ENCODE peak calls at places on chromosomes 16 and 17, in six cellular contexts. One of them, this sample, is unnamed.

GRCh38 chr16:84680165-84680842 is 19.5 kb upstream of the USP10 start:
- DNase-seq in astrocyte of the spinal cord: no peak
- DNase-seq in mucosa of descending colon: no peak
- DNase-seq in cardiac fibroblast: no peak
- DNase-seq in ascending aorta: no peak
- DNase-seq in brain microvascular endothelial cell: no peak
- DNase-seq in this sample: no peak

GRCh38 chr17:50764860-50765259 is 2.5 kb downstream of the ANKRD40CL start:
- DNase-seq in brain microvascular endothelial cell: no peak
- DNase-seq in astrocyte of the spinal cord: no peak
- DNase-seq in ascending aorta: no peak
- DNase-seq in mucosa of descending colon: no peak
- DNase-seq in cardiac fibroblast: no peak
- DNase-seq in this sample: no peak

GRCh38 chr17:33205552-33205951 is 87.5 kb downstream of the ASIC2 start:
- DNase-seq in ascending aorta: no peak
- DNase-seq in brain microvascular endothelial cell: no peak
- DNase-seq in mucosa of descending colon: no peak
- DNase-seq in astrocyte of the spinal cord: no peak
- DNase-seq in cardiac fibroblast: no peak
- DNase-seq in this sample: no peak

GRCh38 chr17:49190932-49191331 is 19.4 kb downstream of the GNGT2 start:
- DNase-seq in ascending aorta: no peak
- DNase-seq in brain microvascular endothelial cell: no peak
- DNase-seq in mucosa of descending colon: no peak
- DNase-seq in astrocyte of the spinal cord: no peak
- DNase-seq in cardiac fibroblast: no peak
- DNase-seq in this sample: no peak

GRCh38 chr17:322006-322780 is 30.4 kb downstream of the RPH3AL start:
- DNase-seq in ascending aorta: no peak
- DNase-seq in cardiac fibroblast: no peak
- DNase-seq in astrocyte of the spinal cord: no peak
- DNase-seq in mucosa of descending colon: no peak
- DNase-seq in brain microvascular endothelial cell: no peak
- DNase-seq in this sample: no peak

GRCh38 chr16:47927330-47927729 is 228.5 kb downstream of the ABCC12 start:
- DNase-seq in ascending aorta: no peak
- DNase-seq in astrocyte of the spinal cord: peak; percentile 42
- DNase-seq in cardiac fibroblast: peak; percentile 22
- DNase-seq in mucosa of descending colon: no peak
- DNase-seq in brain microvascular endothelial cell: no peak
- DNase-seq in this sample: no peak

GRCh38 chr16:2278272-2278608 is 10.3 kb upstream of the RNPS1 start:
- DNase-seq in mucosa of descending colon: no peak
- DNase-seq in astrocyte of the spinal cord: no peak
- DNase-seq in ascending aorta: no peak
- DNase-seq in cardiac fibroblast: no peak
- DNase-seq in brain microvascular endothelial cell: no peak
- DNase-seq in this sample: no peak

GRCh38 chr16:72840591-72841381 is 207.1 kb downstream of the ZFHX3 start:
- DNase-seq in ascending aorta: no peak
- DNase-seq in cardiac fibroblast: peak; percentile 28
- DNase-seq in mucosa of descending colon: no peak
- DNase-seq in brain microvascular endothelial cell: no peak
- DNase-seq in astrocyte of the spinal cord: no peak
- DNase-seq in this sample: no peak

GRCh38 chr17:39553326-39553945 is 54.3 kb downstream of the NEUROD2 start:
- DNase-seq in astrocyte of the spinal cord: peak; percentile 42
- DNase-seq in brain microvascular endothelial cell: peak; percentile 62
- DNase-seq in ascending aorta: no peak
- DNase-seq in cardiac fibroblast: peak; percentile 60
- DNase-seq in mucosa of descending colon: no peak
- DNase-seq in this sample: no peak

GRCh38 chr16:10833271-10833670 is 14.7 kb upstream of the TVP23A start:
- DNase-seq in mucosa of descending colon: no peak
- DNase-seq in brain microvascular endothelial cell: no peak
- DNase-seq in ascending aorta: no peak
- DNase-seq in astrocyte of the spinal cord: no peak
- DNase-seq in cardiac fibroblast: no peak
- DNase-seq in this sample: no peak
- TF ChIP-seq CTCF in mucosa of descending colon: no peak
- TF ChIP-seq CTCF in brain microvascular endothelial cell: no peak
- TF ChIP-seq CTCF in ascending aorta: no peak
- TF ChIP-seq CTCF in astrocyte of the spinal cord: no peak
- TF ChIP-seq CTCF in cardiac fibroblast: no peak
- TF ChIP-seq CTCF in this sample: no peak

DNA sequence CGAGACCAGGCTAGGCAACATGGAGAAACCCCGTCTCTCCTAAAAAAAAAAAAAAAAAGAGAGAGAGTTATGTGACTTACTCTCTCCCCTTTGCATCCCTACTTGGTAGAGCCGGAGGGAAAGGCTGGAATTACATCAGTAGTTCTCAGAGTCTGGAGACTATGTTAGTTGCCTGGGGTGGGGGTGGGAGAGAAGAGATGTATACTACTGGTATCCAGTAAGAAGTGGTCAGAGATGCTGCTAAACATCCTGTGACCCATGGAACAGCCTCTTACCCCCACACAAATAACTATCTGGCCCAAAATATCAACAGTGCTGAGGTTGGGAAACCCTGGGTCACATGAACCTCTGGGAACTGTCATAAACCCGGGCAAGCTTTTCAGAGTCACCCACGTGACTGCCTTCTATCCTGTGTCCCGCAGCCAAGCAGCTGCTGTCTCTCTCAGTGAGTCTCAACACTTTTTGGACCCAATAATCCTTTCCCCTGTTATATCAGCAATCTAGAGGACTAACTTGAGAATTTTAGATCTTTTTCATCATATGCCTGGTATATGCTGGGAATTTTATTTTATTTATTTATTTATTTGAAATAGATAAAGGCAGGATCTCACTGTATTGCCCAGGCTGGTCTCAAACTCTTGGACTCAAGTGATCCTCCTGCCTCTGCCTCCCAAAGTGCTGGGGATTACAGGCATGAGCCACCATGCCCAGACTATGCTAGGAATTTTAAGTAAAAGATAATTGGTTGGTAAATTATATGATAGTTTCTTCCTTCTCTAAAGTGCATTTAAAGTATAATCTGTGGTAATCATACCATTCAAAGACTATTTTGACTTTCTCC is 8.7 kb downstream of the EIF1 start:
- DNase-seq in cardiac fibroblast: peak; percentile 72
- DNase-seq in brain microvascular endothelial cell: no peak
- DNase-seq in astrocyte of the spinal cord: no peak
- DNase-seq in mucosa of descending colon: peak; percentile 70
- DNase-seq in ascending aorta: no peak
- DNase-seq in this sample: peak; percentile 43
- TF ChIP-seq CTCF in cardiac fibroblast: no peak
- TF ChIP-seq CTCF in brain microvascular endothelial cell: no peak
- TF ChIP-seq CTCF in astrocyte of the spinal cord: no peak
- TF ChIP-seq CTCF in mucosa of descending colon: no peak
- TF ChIP-seq CTCF in ascending aorta: no peak
- TF ChIP-seq CTCF in this sample: no peak

DNA sequence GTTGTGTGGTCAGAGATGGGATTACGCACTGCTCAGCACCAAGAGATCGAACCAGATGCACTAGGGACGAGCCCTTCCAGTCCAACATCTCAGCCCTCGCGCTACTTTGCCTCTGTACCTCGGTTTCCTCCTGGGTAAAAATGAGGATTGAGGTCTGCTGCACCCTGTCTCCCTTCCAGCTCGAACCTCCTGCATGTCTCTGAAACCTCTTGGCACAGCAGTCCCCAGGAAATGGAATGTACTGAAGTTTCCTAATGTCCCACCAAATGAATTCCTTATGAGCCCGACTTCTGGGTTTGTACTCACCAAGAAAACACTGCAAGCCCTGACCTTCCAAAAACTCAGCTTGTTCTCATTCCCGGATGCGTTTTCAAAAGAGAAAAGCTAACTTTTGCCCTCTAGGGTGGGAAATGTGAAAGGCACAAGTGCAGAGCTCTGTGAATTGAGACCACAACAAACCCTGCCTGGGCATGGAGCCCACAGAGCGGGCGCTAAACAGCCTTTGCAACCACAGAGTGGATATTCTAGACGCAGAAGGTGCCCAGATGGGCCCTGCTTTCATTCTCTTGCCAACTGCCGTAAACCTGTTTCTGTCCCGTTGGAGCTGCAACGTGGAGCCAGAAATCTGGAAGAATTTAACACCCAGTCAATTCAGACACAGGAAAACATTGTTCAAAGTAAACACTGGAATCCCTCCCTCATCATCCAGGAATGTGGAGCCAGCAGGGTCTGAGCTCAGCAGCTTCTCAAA is 10.3 kb downstream of the CDRT4 start:
- DNase-seq in mucosa of descending colon: peak; percentile 29
- DNase-seq in astrocyte of the spinal cord: peak; percentile 90
- DNase-seq in brain microvascular endothelial cell: peak; percentile 37
- DNase-seq in cardiac fibroblast: peak; percentile 66
- DNase-seq in ascending aorta: no peak
- DNase-seq in this sample: no peak
- TF ChIP-seq CTCF in mucosa of descending colon: no peak
- TF ChIP-seq CTCF in astrocyte of the spinal cord: peak; percentile 44
- TF ChIP-seq CTCF in brain microvascular endothelial cell: peak; percentile 58
- TF ChIP-seq CTCF in cardiac fibroblast: peak; percentile 45
- TF ChIP-seq CTCF in ascending aorta: peak; percentile 39
- TF ChIP-seq CTCF in this sample: no peak

GRCh38 chr16:52283581-52284375 is 263.2 kb downstream of the TOX3 start:
- DNase-seq in mucosa of descending colon: no peak
- DNase-seq in brain microvascular endothelial cell: peak; percentile 4
- DNase-seq in astrocyte of the spinal cord: no peak
- DNase-seq in ascending aorta: no peak
- DNase-seq in cardiac fibroblast: no peak
- DNase-seq in this sample: no peak

GRCh38 chr16:52283018-52283417 is 263.9 kb downstream of the TOX3 start:
- DNase-seq in cardiac fibroblast: no peak
- DNase-seq in astrocyte of the spinal cord: peak; percentile 3
- DNase-seq in mucosa of descending colon: no peak
- DNase-seq in brain microvascular endothelial cell: no peak
- DNase-seq in ascending aorta: no peak
- DNase-seq in this sample: no peak
- TF ChIP-seq CTCF in cardiac fibroblast: no peak
- TF ChIP-seq CTCF in astrocyte of the spinal cord: no peak
- TF ChIP-seq CTCF in mucosa of descending colon: no peak
- TF ChIP-seq CTCF in brain microvascular endothelial cell: no peak
- TF ChIP-seq CTCF in ascending aorta: no peak
- TF ChIP-seq CTCF in this sample: no peak

GRCh38 chr17:29586676-29587469 is 2.6 kb downstream of the GIT1 start:
- DNase-seq in cardiac fibroblast: no peak
- DNase-seq in ascending aorta: no peak
- DNase-seq in mucosa of descending colon: no peak
- DNase-seq in astrocyte of the spinal cord: no peak
- DNase-seq in brain microvascular endothelial cell: no peak
- DNase-seq in this sample: no peak

GRCh38 chr17:29584452-29585079 is 4.9 kb downstream of the GIT1 start:
- DNase-seq in astrocyte of the spinal cord: no peak
- DNase-seq in mucosa of descending colon: no peak
- DNase-seq in brain microvascular endothelial cell: no peak
- DNase-seq in cardiac fibroblast: no peak
- DNase-seq in ascending aorta: no peak
- DNase-seq in this sample: no peak

GRCh38 chr17:29587591-29587990 is 1.9 kb downstream of the GIT1 start:
- DNase-seq in astrocyte of the spinal cord: no peak
- DNase-seq in ascending aorta: no peak
- DNase-seq in brain microvascular endothelial cell: no peak
- DNase-seq in mucosa of descending colon: no peak
- DNase-seq in cardiac fibroblast: no peak
- DNase-seq in this sample: no peak

GRCh38 chr17:29583324-29584248 is 5.9 kb downstream of the GIT1 start:
- DNase-seq in cardiac fibroblast: no peak
- DNase-seq in ascending aorta: no peak
- DNase-seq in mucosa of descending colon: no peak
- DNase-seq in astrocyte of the spinal cord: no peak
- DNase-seq in brain microvascular endothelial cell: no peak
- DNase-seq in this sample: no peak

DNA sequence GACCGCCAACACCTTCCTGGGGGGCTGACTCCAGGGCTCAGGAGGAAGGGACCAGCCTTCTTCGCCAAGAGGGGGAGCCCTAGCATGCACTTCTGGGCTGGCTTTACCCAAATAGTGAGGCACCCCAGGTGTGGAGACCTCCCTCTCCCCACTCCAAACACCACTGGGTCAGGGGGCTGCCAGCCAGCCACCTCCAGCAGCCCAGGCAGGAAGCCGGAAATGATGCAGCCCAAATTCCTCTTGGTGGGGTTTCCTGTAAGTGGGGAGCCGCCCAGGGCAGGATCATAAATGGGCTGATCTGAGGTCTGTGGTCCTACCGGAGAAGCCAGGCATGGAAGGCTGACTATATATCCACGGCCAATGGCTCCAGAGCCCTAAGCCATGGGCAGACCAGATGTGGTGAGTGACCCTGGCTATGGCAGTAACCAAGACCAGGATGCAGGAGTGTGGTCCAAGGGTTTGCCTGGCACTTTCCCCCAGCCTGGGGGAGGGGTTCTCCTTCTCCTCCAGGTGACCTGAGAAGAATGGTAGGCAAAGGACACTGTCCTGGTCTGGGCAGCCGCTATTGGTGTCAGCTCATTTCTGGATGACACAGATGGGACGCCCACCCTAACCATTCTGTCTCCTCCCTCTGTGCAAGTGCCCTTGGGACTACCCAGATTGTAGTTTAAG is 4.2 kb downstream of the GIT1 start:
- DNase-seq in brain microvascular endothelial cell: no peak
- DNase-seq in ascending aorta: no peak
- DNase-seq in astrocyte of the spinal cord: no peak
- DNase-seq in cardiac fibroblast: peak; percentile 37
- DNase-seq in mucosa of descending colon: no peak
- DNase-seq in this sample: no peak
- TF ChIP-seq CTCF in brain microvascular endothelial cell: peak; percentile 63
- TF ChIP-seq CTCF in ascending aorta: no peak
- TF ChIP-seq CTCF in astrocyte of the spinal cord: peak; percentile 55
- TF ChIP-seq CTCF in cardiac fibroblast: peak; percentile 35
- TF ChIP-seq CTCF in mucosa of descending colon: no peak
- TF ChIP-seq CTCF in this sample: no peak

This sample was measured in omental fat pad.